ENCODE peak calls at places on chromosomes 5 and 9, in five cellular contexts. L is pancreas, Y is ovary, U is cardiac muscle cell, F is left lung. Q is an unnamed sample. For H3K4me1, the result is how much of the 10 kb centered on the place peaks cover.

GRCh38 chr9:19551124-19551929 is 142.5 kb downstream of the ACER2 start:
- DNase-seq in L (no peak), Y (no peak), U (no peak), F (no peak), Q (no peak)

GRCh38 chr9:114887963-114888362 is 42.4 kb downstream of the TNFSF8 start:
- DNase-seq in L (no peak), Y (no peak), U (no peak), F (no peak), Q (no peak)

GRCh38 chr5:150562832-150563231 is 54.9 kb downstream of the NDST1 start:
- DNase-seq in L (no peak), Y (no peak), U (peak), F (no peak), Q (no peak)

GRCh38 chr5:9953691-9954090 is 296.0 kb downstream of the ATPSCKMT start:
- DNase-seq in L (no peak), Y (no peak), U (no peak), F (no peak), Q (no peak)

GRCh38 chr5:135371738-135372232 is 27.2 kb downstream of the MACROH2A1 start:
- DNase-seq in L (no peak), Y (no peak), U (no peak), F (no peak), Q (no peak)

GRCh38 chr5:64384761-64385160 is 121.1 kb upstream of the RGS7BP start:
- DNase-seq in L (no peak), Y (no peak), U (peak), F (no peak), Q (peak)

GRCh38 chr9:96762562-96762961 is 15.3 kb downstream of the ZNF510 start:
- DNase-seq in L (no peak), Y (no peak), U (no peak), F (no peak), Q (no peak)

GRCh38 chr5:148425808-148426207 is 42.0 kb downstream of the FBXO38 start:
- DNase-seq in L (no peak), Y (no peak), U (peak), F (no peak), Q (no peak)

GRCh38 chr5:172887735-172888134 is 53.7 kb downstream of the ERGIC1 start:
- DNase-seq in L (peak), Y (peak), U (peak), F (no peak), Q (no peak)

GRCh38 chr5:112338681-112339337 is 80.3 kb downstream of the EPB41L4A start:
- DNase-seq in L (no peak), Y (no peak), U (peak), F (no peak), Q (no peak)

GRCh38 chr9:96874201-96874785 is 20.0 kb upstream of the ZNF782 start:
- DNase-seq in L (no peak), Y (no peak), U (no peak), F (no peak), Q (no peak)

GRCh38 chr5:167716376-167716775 is 575.1 kb upstream of the WWC1 start:
- DNase-seq in L (no peak), Y (no peak), U (no peak), F (no peak), Q (no peak)

GRCh38 chr9:104247899-104248460 is 153.9 kb downstream of the SMC2 start:
- DNase-seq in L (no peak), Y (no peak), U (peak), F (no peak), Q (no peak)

GRCh38 chr5:11504083-11504785 is 400.0 kb downstream of the CTNND2 start:
- DNase-seq in L (no peak), Y (no peak), U (peak), F (no peak), Q (no peak)

GRCh38 chr5:89901983-89902382 is 507.6 kb downstream of the CETN3 start:
- DNase-seq in L (no peak), Y (no peak), U (no peak), F (no peak), Q (no peak)

GRCh38 chr9:125652771-125653170 is 54.2 kb downstream of the MAPKAP1 start:
- DNase-seq in L (no peak), Y (no peak), U (no peak), F (no peak), Q (no peak)

GRCh38 chr9:92762196-92762595 is 2.4 kb downstream of the BICD2 start:
- DNase-seq in L (no peak), Y (no peak), U (no peak), F (no peak), Q (no peak)

GRCh38 chr5:80033513-80033912 is 1.6 kb upstream of the THBS4 start:
- DNase-seq in L (no peak), Y (no peak), U (no peak), F (no peak), Q (no peak)

GRCh38 chr5:160923927-160924705 is 72.1 kb upstream of the ATP10B start:
- DNase-seq in L (no peak), Y (no peak), U (no peak), F (no peak), Q (peak)

GRCh38 chr9:70422371-70423043 is 8.1 kb upstream of the KLF9 start:
- DNase-seq in L (no peak), Y (peak), U (no peak), F (no peak), Q (no peak)

GRCh38 chr5:121667292-121667691 is 184.4 kb upstream of the FTMT start:
- DNase-seq in L (no peak), Y (no peak), U (no peak), F (no peak), Q (no peak)

GRCh38 chr5:2576823-2577222 is 174.7 kb downstream of the IRX2 start:
- DNase-seq in L (no peak), Y (no peak), U (no peak), F (peak), Q (no peak)

GRCh38 chr9:85469041-85469440 is 272.7 kb downstream of the AGTPBP1 start:
- DNase-seq in L (no peak), Y (no peak), U (no peak), F (no peak), Q (no peak)

GRCh38 chr5:175816348-175816747 is 55.0 kb upstream of the CPLX2 start:
- DNase-seq in L (no peak), Y (no peak), U (no peak), F (no peak), Q (no peak)

GRCh38 chr5:675111-675875 is 17.9 kb downstream of the TPPP start:
- DNase-seq in L (peak), Y (no peak), U (no peak), F (peak), Q (no peak)

GRCh38 chr5:136032564-136032963 is 3.8 kb downstream of the TGFBI start:
- DNase-seq in L (no peak), Y (no peak), U (peak), F (no peak), Q (no peak)

GRCh38 chr5:128002420-128002819 is 81.1 kb upstream of the SLC12A2 start:
- DNase-seq in L (no peak), Y (no peak), U (no peak), F (no peak), Q (no peak)

GRCh38 chr9:87278971-87279731 is 218.5 kb upstream of the DAPK1 start:
- DNase-seq in L (no peak), Y (no peak), U (no peak), F (no peak), Q (no peak)

GRCh38 chr9:89448381-89448780 is 49.5 kb downstream of the SEMA4D start:
- DNase-seq in L (no peak), Y (no peak), U (no peak), F (no peak), Q (no peak)

GRCh38 chr9:33106827-33107621 is 30.6 kb upstream of the SMU1 start:
- DNase-seq in L (no peak), Y (no peak), U (peak), F (no peak), Q (no peak)
- H3K4me1 ChIP-seq in L (under half), Y (under half), U (under half), F (under half), Q (under half)

DNA sequence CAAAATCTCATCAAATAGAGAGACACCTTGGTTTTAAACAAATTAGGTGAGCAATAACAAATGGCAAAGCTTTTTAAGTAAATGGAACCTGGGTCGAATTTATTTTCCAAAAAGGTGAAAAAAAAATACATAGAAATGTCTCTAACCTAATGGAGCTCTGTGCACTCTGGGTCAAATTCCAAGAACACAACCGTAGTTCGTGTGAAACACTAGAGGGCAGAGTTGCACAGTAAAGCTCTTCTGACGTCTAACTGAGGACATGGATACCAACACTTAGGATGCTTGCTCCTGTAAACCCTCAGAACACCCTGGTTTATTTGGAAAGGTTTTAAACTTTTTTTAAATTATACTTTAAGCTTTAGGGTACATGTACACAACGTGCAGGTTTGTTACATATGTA is 18.9 kb downstream of the MARCHF11 start:
- DNase-seq in L (no peak), Y (no peak), U (peak), F (no peak), Q (peak)
- TF ChIP-seq CTCF in L (peak), Y (no peak), U (peak), F (peak), Q (peak)

GRCh38 chr9:28887188-28887884 is 1314.1 kb upstream of the C9orf72 start:
- DNase-seq in L (no peak), Y (no peak), U (no peak), F (no peak), Q (no peak)
- H3K4me3 ChIP-seq in L (no peak), Y (no peak), U (no peak), F (no peak), Q (no peak)

DNA sequence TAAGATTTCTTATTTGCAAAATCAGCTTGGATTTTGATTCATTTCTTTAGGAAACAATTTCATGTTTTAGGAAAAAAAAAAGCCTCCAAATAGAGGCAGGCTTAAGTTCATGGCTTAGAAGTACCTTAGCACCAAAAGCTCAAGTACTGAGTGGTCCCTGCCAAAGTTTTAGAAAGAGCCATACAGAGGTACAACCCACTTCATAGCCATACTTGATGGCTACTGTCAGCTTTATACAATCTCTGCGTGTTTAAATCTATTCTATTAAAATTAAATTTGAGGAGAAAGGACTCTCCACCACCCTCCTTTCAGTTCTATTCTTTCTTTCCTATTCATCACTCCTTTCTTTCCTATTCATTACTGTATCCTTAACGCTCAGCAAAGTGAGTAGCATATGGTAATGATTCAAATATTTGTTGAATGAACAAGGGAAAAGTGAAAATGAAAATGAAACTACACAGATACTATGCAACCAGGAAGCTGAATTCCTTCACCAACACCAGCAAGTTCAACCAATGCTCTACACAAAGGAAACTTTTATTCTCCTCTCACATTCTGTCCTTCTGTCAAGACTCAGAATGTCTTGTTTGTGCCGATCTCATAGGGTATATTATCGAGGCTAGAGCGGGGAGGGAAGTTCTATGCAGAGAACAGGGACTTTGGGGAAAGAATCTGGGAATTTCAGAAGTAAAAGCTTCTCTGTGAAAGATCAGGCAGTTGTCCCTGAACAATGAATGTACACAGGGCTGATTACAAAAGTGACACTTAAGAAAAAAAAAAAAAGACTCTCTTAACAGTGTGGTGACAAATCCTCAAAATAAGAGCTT is 138.6 kb upstream of the SPEF2 start:
- DNase-seq in L (no peak), Y (no peak), U (peak), F (no peak), Q (no peak)
- H3K4me1 ChIP-seq in L (under half), Y (under half), U (under half), F (under half), Q (under half)

GRCh38 chr9:38373679-38374078 is 18.8 kb upstream of the ALDH1B1 start:
- DNase-seq in L (no peak), Y (no peak), U (no peak), F (no peak), Q (no peak)

GRCh38 chr9:38370231-38370630 is 22.3 kb upstream of the ALDH1B1 start:
- DNase-seq in L (no peak), Y (no peak), U (no peak), F (peak), Q (no peak)

GRCh38 chr9:38368731-38369130 is 23.8 kb upstream of the ALDH1B1 start:
- DNase-seq in L (no peak), Y (no peak), U (no peak), F (no peak), Q (no peak)

GRCh38 chr9:38372685-38373619 is 19.6 kb upstream of the ALDH1B1 start:
- DNase-seq in L (no peak), Y (peak), U (no peak), F (no peak), Q (no peak)

GRCh38 chr9:38371495-38371894 is 21.0 kb upstream of the ALDH1B1 start:
- DNase-seq in L (no peak), Y (peak), U (peak), F (no peak), Q (peak)
- TF ChIP-seq CTCF in L (peak), Y (peak), U (no peak), F (no peak), Q (peak)

DNA sequence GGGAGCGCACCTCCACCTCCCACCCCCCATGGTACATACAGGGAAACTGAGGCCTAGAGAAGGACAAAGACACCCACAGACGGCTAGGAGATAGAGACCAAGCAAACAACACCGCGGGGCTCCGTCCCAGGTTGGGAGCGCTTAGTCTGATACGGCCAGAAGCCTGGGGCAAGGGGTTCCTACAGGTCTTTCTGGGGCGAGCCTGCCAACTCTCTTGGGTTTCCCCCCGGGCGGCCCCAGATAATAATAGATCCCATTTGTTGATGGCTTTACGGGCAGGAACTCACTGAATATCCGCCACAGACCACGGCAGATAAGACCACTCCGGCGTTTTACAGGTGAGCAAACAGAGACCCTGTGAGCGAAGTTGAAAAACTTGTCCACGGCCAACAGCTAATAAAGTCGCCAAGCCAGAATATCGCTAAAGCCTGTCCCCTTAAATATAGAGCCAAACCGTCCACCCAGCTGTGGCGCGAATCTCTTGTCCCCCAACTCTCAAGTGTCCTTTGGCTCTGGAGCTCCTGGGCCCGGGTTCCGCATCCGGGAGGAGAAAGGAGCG is 5.1 kb upstream of the EBF1 start:
- DNase-seq in L (peak), Y (no peak), U (no peak), F (peak), Q (no peak)
- H3K4me3 ChIP-seq in L (no peak), Y (no peak), U (peak), F (no peak), Q (no peak)

GRCh38 chr9:27541740-27542139 is 12.1 kb upstream of the MOB3B start:
- DNase-seq in L (no peak), Y (no peak), U (no peak), F (no peak), Q (no peak)

GRCh38 chr9:27539479-27540441 is 10.1 kb upstream of the MOB3B start:
- DNase-seq in L (no peak), Y (peak), U (peak), F (no peak), Q (no peak)

GRCh38 chr9:27540537-27540936 is 10.9 kb upstream of the MOB3B start:
- DNase-seq in L (no peak), Y (no peak), U (peak), F (no peak), Q (no peak)

GRCh38 chr9:27545471-27545870 is 15.9 kb upstream of the MOB3B start:
- DNase-seq in L (no peak), Y (no peak), U (no peak), F (no peak), Q (no peak)

DNA sequence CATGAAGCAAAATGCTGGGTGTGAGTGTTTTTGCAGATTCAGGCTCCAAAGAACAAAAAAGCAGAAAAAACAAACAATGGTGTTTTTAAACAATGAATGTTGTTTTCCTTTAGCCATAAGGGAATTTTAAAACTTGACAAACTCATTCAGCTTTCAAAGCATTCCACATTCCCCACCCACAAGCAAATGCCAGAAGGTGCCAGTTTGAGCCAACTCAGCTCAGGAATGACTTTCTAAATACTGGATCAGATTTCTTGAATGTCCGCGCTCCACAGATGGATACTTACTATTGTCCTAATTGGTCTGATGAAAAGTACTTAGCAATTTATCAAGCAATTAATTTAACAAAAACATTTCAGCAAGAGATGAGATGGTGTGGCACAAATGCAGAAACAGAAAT is 12.9 kb upstream of the MOB3B start:
- DNase-seq in L (no peak), Y (no peak), U (no peak), F (no peak), Q (no peak)
- H3K4me1 ChIP-seq in L (under half), Y (under half), U (under half), F (under half), Q (under half)

GRCh38 chr9:130856474-130856873 is 21.4 kb downstream of the ABL1 start:
- DNase-seq in L (no peak), Y (no peak), U (no peak), F (no peak), Q (no peak)

GRCh38 chr9:130857864-130858730 is 23.0 kb downstream of the ABL1 start:
- DNase-seq in L (no peak), Y (peak), U (peak), F (no peak), Q (no peak)

GRCh38 chr9:130854086-130854485 is 19.0 kb downstream of the ABL1 start:
- DNase-seq in L (no peak), Y (no peak), U (peak), F (no peak), Q (no peak)

GRCh38 chr9:130852801-130853200 is 17.7 kb downstream of the ABL1 start:
- DNase-seq in L (no peak), Y (no peak), U (no peak), F (no peak), Q (no peak)

DNA sequence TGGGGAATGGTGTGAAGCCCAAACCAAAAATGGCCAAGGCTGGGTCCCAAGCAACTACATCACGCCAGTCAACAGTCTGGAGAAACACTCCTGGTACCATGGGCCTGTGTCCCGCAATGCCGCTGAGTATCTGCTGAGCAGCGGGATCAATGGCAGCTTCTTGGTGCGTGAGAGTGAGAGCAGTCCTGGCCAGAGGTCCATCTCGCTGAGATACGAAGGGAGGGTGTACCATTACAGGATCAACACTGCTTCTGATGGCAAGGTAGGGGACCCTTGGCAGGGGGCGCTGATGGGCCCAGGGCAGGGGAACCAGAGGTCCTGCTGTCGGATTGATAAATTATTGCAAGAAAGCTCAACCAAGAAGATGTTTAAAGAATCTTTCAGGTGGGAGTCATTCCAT is 19.8 kb downstream of the ABL1 start:
- DNase-seq in L (no peak), Y (no peak), U (no peak), F (no peak), Q (no peak)
- TF ChIP-seq CTCF in L (no peak), Y (no peak), U (no peak), F (no peak), Q (no peak)

DNA sequence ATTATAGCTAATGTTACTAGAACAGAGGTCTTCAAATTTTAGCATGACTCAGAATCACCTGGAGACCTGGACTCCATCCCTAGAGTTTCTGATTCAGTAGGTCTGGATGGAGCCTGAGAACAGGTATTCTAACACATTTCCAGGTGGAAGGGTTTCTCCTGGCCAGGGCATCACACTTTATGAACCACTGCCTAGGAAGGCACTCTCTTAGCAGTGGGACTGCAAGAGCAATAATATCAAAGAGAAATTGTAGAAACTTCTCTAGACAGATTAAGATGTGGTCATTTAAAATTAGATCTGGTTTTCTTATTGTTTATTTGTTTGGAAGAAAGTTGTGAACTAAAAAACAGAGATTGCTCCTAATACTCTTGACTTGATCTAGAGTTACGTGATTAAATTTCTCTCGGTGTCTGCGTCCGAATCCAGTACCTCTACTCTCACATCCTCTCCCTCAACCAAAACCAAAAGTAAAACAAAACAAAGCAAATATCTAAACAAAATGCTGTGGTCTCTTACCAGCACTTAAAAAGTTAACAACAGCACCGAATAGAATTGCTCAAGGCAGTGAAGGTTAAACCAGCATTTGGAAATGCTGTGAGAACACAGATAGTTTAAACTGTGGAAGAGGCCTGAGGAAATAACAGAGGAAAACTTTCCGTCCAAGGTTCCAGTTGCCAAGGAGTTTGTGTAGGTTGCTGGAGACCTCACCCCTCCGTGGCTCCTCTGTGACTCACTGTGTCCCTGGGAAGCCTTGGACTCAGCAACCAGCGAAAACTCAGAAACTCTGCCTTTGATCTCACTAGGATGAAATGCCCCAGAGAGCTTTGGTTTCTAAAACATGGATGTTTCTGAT is 193.4 kb downstream of the ARRDC3 start:
- DNase-seq in L (no peak), Y (peak), U (peak), F (no peak), Q (peak)
- H3K4me3 ChIP-seq in L (no peak), Y (peak), U (no peak), F (no peak), Q (no peak)

Q was measured in Caco-2.